ENCODE peak calls at places on chromosomes 12 and 14, in nine cellular contexts. M is smooth muscle cell of the brain vasculature; G is germinal center; H is cardiac fibroblast; B is stromal cell of bone marrow; Y is stimulated activated CD4-positive, alpha-beta T cell treated with anti-CD3 and anti-CD28 coated beads, Interleukin-1b, Interleukin-23, amount 100 ng/mL, for 24 hours; D is lower leg skin; K is brain microvascular endothelial cell; E is LoVo. A is an unnamed sample.

GRCh38 chr12:124456652-124457152 is 110.7 kb downstream of the NCOR2 start:
- DNase-seq in M (no peak), G (peak; percentile 74), H (no peak), B (no peak), Y (no peak), D (no peak), K (no peak), E (no peak), A (peak; percentile 32)

GRCh38 chr12:131106542-131106941 is 152.8 kb downstream of the ADGRD1 start:
- DNase-seq in M (no peak), G (no peak), H (no peak), B (no peak), Y (no peak), D (no peak), K (no peak), E (no peak), A (no peak)

GRCh38 chr12:109513977-109514376 is 36.5 kb downstream of the UBE3B start:
- DNase-seq in M (no peak), G (no peak), H (no peak), B (no peak), Y (no peak), D (no peak), K (no peak), E (no peak), A (no peak)

GRCh38 chr12:1766110-1766509 is 54.3 kb upstream of the LRTM2 start:
- DNase-seq in M (no peak), G (no peak), H (no peak), B (no peak), Y (no peak), D (no peak), K (no peak), E (no peak), A (no peak)

GRCh38 chr12:122858171-122858570 is 22.9 kb downstream of the HIP1R start:
- DNase-seq in M (no peak), G (no peak), H (no peak), B (no peak), Y (no peak), D (no peak), K (no peak), E (no peak), A (no peak)

GRCh38 chr12:27577688-27578087 is 53.7 kb downstream of the PPFIBP1 start:
- DNase-seq in M (no peak), G (no peak), H (no peak), B (no peak), Y (no peak), D (no peak), K (no peak), E (no peak), A (no peak)

GRCh38 chr12:120583478-120584030 is 2.4 kb upstream of the POP5 start:
- DNase-seq in M (peak; percentile 26), G (peak; percentile 81), H (peak; percentile 79), B (peak; percentile 32), Y (peak; percentile 76), D (peak; percentile 51), K (peak; percentile 36), E (peak; percentile 86), A (peak; percentile 66)

GRCh38 chr14:97276573-97276972 is 479.4 kb downstream of the VRK1 start:
- DNase-seq in M (no peak), G (no peak), H (no peak), B (no peak), Y (no peak), D (no peak), K (no peak), E (no peak), A (no peak)

GRCh38 chr14:90354551-90355298 is 23.0 kb upstream of the NRDE2 start:
- DNase-seq in M (no peak), G (no peak), H (peak; percentile 21), B (peak; percentile 13), Y (no peak), D (no peak), K (no peak), E (no peak), A (no peak)

GRCh38 chr12:94621662-94622359 is 28.5 kb downstream of the TMCC3 start:
- DNase-seq in M (no peak), G (peak; percentile 17), H (peak; percentile 19), B (peak; percentile 19), Y (no peak), D (no peak), K (peak; percentile 79), E (peak; percentile 77), A (no peak)

GRCh38 chr12:24743891-24744793 is 204.8 kb downstream of the BCAT1 start:
- DNase-seq in M (no peak), G (no peak), H (peak; percentile 56), B (no peak), Y (no peak), D (no peak), K (no peak), E (no peak), A (no peak)

GRCh38 chr12:69330475-69331473 is 17.4 kb upstream of the LYZ start:
- DNase-seq in M (no peak), G (peak; percentile 45), H (peak; percentile 14), B (no peak), Y (no peak), D (no peak), K (no peak), E (peak; percentile 72), A (peak; percentile 38)

GRCh38 chr12:11787921-11788849 is 138.7 kb downstream of the ETV6 start:
- DNase-seq in M (no peak), G (no peak), H (no peak), B (no peak), Y (no peak), D (no peak), K (no peak), E (no peak), A (no peak)

GRCh38 chr12:46160081-46160980 is 108.5 kb downstream of the SLC38A1 start:
- DNase-seq in M (no peak), G (no peak), H (peak; percentile 81), B (peak; percentile 57), Y (no peak), D (peak; percentile 62), K (no peak), E (peak; percentile 44), A (no peak)

GRCh38 chr12:132349501-132350131 is 20.2 kb upstream of the GALNT9 start:
- DNase-seq in M (no peak), G (no peak), H (no peak), B (no peak), Y (no peak), D (no peak), K (no peak), E (no peak), A (no peak)

GRCh38 chr12:124517260-124518050 is 50.0 kb downstream of the NCOR2 start:
- DNase-seq in M (no peak), G (no peak), H (peak; percentile 74), B (no peak), Y (no peak), D (peak; percentile 66), K (no peak), E (no peak), A (no peak)

GRCh38 chr14:71117839-71118743 is 210.8 kb downstream of the PCNX1 start:
- DNase-seq in M (no peak), G (peak; percentile 33), H (peak; percentile 79), B (peak; percentile 61), Y (no peak), D (no peak), K (peak; percentile 78), E (peak; percentile 67), A (no peak)

GRCh38 chr12:51631591-51631990 is 40.6 kb downstream of the SCN8A start:
- DNase-seq in M (no peak), G (no peak), H (peak; percentile 7), B (peak; percentile 63), Y (no peak), D (no peak), K (peak; percentile 38), E (peak; percentile 16), A (no peak)

GRCh38 chr12:13436696-13437391 is 240.3 kb downstream of the EMP1 start:
- DNase-seq in M (no peak), G (no peak), H (peak; percentile 41), B (peak; percentile 19), Y (no peak), D (no peak), K (peak; percentile 45), E (peak; percentile 19), A (no peak)

GRCh38 chr14:21302013-21302857 is 22.4 kb downstream of the RPGRIP1 start:
- DNase-seq in M (no peak), G (peak; percentile 18), H (no peak), B (no peak), Y (no peak), D (no peak), K (no peak), E (no peak), A (no peak)

GRCh38 chr14:60220084-60220483 is 28.9 kb upstream of the PPM1A start:
- DNase-seq in M (no peak), G (no peak), H (no peak), B (no peak), Y (no peak), D (no peak), K (no peak), E (no peak), A (no peak)

GRCh38 chr12:6074394-6074793 is 50.1 kb downstream of the VWF start:
- DNase-seq in M (no peak), G (no peak), H (no peak), B (no peak), Y (no peak), D (no peak), K (no peak), E (no peak), A (no peak)

GRCh38 chr12:81859521-81859920 is 100.4 kb upstream of the PPFIA2 start:
- DNase-seq in M (no peak), G (no peak), H (peak; percentile 25), B (no peak), Y (no peak), D (no peak), K (no peak), E (peak; percentile 38), A (no peak)

GRCh38 chr12:79174656-79175055 is 310.1 kb downstream of the SYT1 start:
- DNase-seq in M (peak; percentile 32), G (no peak), H (peak; percentile 78), B (peak; percentile 18), Y (no peak), D (no peak), K (peak; percentile 18), E (peak; percentile 41), A (no peak)

GRCh38 chr12:22525426-22525825 is 18.9 kb downstream of the C2CD5 start:
- DNase-seq in M (no peak), G (no peak), H (peak; percentile 37), B (no peak), Y (no peak), D (no peak), K (no peak), E (no peak), A (no peak)

GRCh38 chr14:61130512-61131260 is 149.6 kb downstream of the SLC38A6 start:
- DNase-seq in M (no peak), G (no peak), H (no peak), B (no peak), Y (no peak), D (no peak), K (no peak), E (no peak), A (no peak)